ENCODE peak calls at places on chromosome 18, in seven cellular contexts. D is mesendoderm; O is adrenal gland; S is Kasumi-1; J is HEK293T; E is CD8-positive, alpha-beta T cell; I is activated gamma-delta T cell treated with Interleukin-2 at 50 U/mL for 16 hours. M is an unnamed sample.

GRCh38 chr18:9742588-9743131 is 34.6 kb downstream of the RAB31 start:
- DNase-seq in D (peak), O (peak), S (no peak), J (no peak), E (no peak), I (no peak), M (peak)

GRCh38 chr18:3524706-3525105 is 74.7 kb downstream of the TGIF1 start:
- DNase-seq in D (no peak), O (no peak), S (no peak), J (no peak), E (no peak), I (no peak), M (no peak)

GRCh38 chr18:59874166-59874565 is 25.6 kb upstream of the PMAIP1 start:
- DNase-seq in D (no peak), O (no peak), S (no peak), J (no peak), E (no peak), I (no peak), M (peak)

GRCh38 chr18:40939636-40940035 is 1015.4 kb upstream of the PIK3C3 start:
- DNase-seq in D (no peak), O (no peak), S (no peak), J (no peak), E (no peak), I (no peak), M (no peak)

GRCh38 chr18:79681484-79682387 is 2.1 kb downstream of the CTDP1 start:
- DNase-seq in D (no peak), O (no peak), S (no peak), J (no peak), E (peak), I (peak), M (no peak)

GRCh38 chr18:29191263-29191662 is 1014.3 kb upstream of the CDH2 start:
- DNase-seq in D (peak), O (no peak), S (peak), J (peak), E (no peak), I (no peak), M (peak)

GRCh38 chr18:52277785-52278184 is 62.2 kb upstream of the DCC start:
- DNase-seq in D (no peak), O (no peak), S (no peak), J (no peak), E (no peak), I (no peak), M (no peak)

GRCh38 chr18:28127763-28128737 is 48.9 kb downstream of the CDH2 start:
- DNase-seq in D (peak), O (peak), S (no peak), J (no peak), E (no peak), I (no peak), M (peak)

GRCh38 chr18:73366713-73367112 is 498.9 kb upstream of the NETO1 start:
- DNase-seq in D (peak), O (no peak), S (no peak), J (no peak), E (no peak), I (no peak), M (peak)

M was measured in IMR-90.